ENCODE peak calls at places on chromosomes 1 and 21, in nine cellular contexts. One of them, this sample, is unnamed.

GRCh38 chr1:37076168-37076567 is 41.9 kb upstream of the GRIK3 start:
- DNase-seq in heart left ventricle: no peak
- DNase-seq in H1: no peak
- DNase-seq in ovary: no peak
- DNase-seq in uterus: no peak
- DNase-seq in right lobe of liver: no peak
- DNase-seq in HCT116: no peak
- DNase-seq in breast epithelium: no peak
- DNase-seq in stomach: no peak
- DNase-seq in this sample: no peak

GRCh38 chr1:911875-912739 is 11.6 kb upstream of the SAMD11 start:
- DNase-seq in right lobe of liver: peak
- DNase-seq in HCT116: no peak
- DNase-seq in stomach: no peak
- DNase-seq in breast epithelium: no peak
- DNase-seq in ovary: no peak
- DNase-seq in heart left ventricle: no peak
- DNase-seq in H1: no peak
- DNase-seq in uterus: peak
- DNase-seq in this sample: no peak

GRCh38 chr21:33478858-33479678 is 706 bp downstream of the TMEM50B start:
- DNase-seq in heart left ventricle: peak
- DNase-seq in stomach: peak
- DNase-seq in uterus: peak
- DNase-seq in right lobe of liver: peak
- DNase-seq in H1: no peak
- DNase-seq in HCT116: no peak
- DNase-seq in breast epithelium: no peak
- DNase-seq in ovary: peak
- DNase-seq in this sample: peak

GRCh38 chr1:234733427-234733826 is 123.4 kb upstream of the IRF2BP2 start:
- DNase-seq in H1: no peak
- DNase-seq in stomach: no peak
- DNase-seq in right lobe of liver: no peak
- DNase-seq in HCT116: no peak
- DNase-seq in uterus: no peak
- DNase-seq in ovary: no peak
- DNase-seq in breast epithelium: no peak
- DNase-seq in heart left ventricle: no peak
- DNase-seq in this sample: no peak

GRCh38 chr21:18970416-18970815 is 566.8 kb upstream of the TMPRSS15 start:
- DNase-seq in stomach: no peak
- DNase-seq in H1: no peak
- DNase-seq in heart left ventricle: no peak
- DNase-seq in ovary: no peak
- DNase-seq in uterus: no peak
- DNase-seq in breast epithelium: no peak
- DNase-seq in HCT116: no peak
- DNase-seq in right lobe of liver: no peak
- DNase-seq in this sample: no peak

GRCh38 chr1:214198571-214198970 is 82.4 kb upstream of the SMYD2 start:
- DNase-seq in H1: no peak
- DNase-seq in ovary: no peak
- DNase-seq in right lobe of liver: no peak
- DNase-seq in uterus: no peak
- DNase-seq in stomach: no peak
- DNase-seq in HCT116: no peak
- DNase-seq in heart left ventricle: no peak
- DNase-seq in breast epithelium: no peak
- DNase-seq in this sample: no peak

GRCh38 chr1:85134583-85135455 is 66.0 kb downstream of the SYDE2 start:
- DNase-seq in HCT116: no peak
- DNase-seq in breast epithelium: no peak
- DNase-seq in heart left ventricle: no peak
- DNase-seq in uterus: no peak
- DNase-seq in ovary: no peak
- DNase-seq in right lobe of liver: peak
- DNase-seq in H1: no peak
- DNase-seq in stomach: no peak
- DNase-seq in this sample: peak

GRCh38 chr1:41500781-41501518 is 16.5 kb upstream of the EDN2 start:
- DNase-seq in right lobe of liver: no peak
- DNase-seq in HCT116: no peak
- DNase-seq in stomach: no peak
- DNase-seq in uterus: no peak
- DNase-seq in heart left ventricle: no peak
- DNase-seq in H1: no peak
- DNase-seq in breast epithelium: no peak
- DNase-seq in ovary: no peak
- DNase-seq in this sample: no peak

GRCh38 chr21:43727571-43728466 is 8.9 kb downstream of the PDXK start:
- DNase-seq in stomach: peak
- DNase-seq in H1: no peak
- DNase-seq in heart left ventricle: no peak
- DNase-seq in right lobe of liver: peak
- DNase-seq in breast epithelium: no peak
- DNase-seq in uterus: peak
- DNase-seq in ovary: peak
- DNase-seq in HCT116: no peak
- DNase-seq in this sample: peak

GRCh38 chr21:43731891-43732711 is 13.2 kb downstream of the PDXK start:
- DNase-seq in breast epithelium: no peak
- DNase-seq in right lobe of liver: no peak
- DNase-seq in stomach: no peak
- DNase-seq in HCT116: no peak
- DNase-seq in ovary: peak
- DNase-seq in H1: no peak
- DNase-seq in uterus: no peak
- DNase-seq in heart left ventricle: no peak
- DNase-seq in this sample: no peak

GRCh38 chr21:43731476-43731875 is 12.5 kb downstream of the PDXK start:
- DNase-seq in HCT116: no peak
- DNase-seq in right lobe of liver: peak
- DNase-seq in breast epithelium: no peak
- DNase-seq in stomach: peak
- DNase-seq in ovary: no peak
- DNase-seq in uterus: no peak
- DNase-seq in H1: no peak
- DNase-seq in heart left ventricle: no peak
- DNase-seq in this sample: no peak

GRCh38 chr21:43726686-43727570 is 8.0 kb downstream of the PDXK start:
- DNase-seq in right lobe of liver: no peak
- DNase-seq in heart left ventricle: no peak
- DNase-seq in stomach: no peak
- DNase-seq in uterus: no peak
- DNase-seq in ovary: no peak
- DNase-seq in breast epithelium: no peak
- DNase-seq in HCT116: no peak
- DNase-seq in H1: no peak
- DNase-seq in this sample: no peak

DNA sequence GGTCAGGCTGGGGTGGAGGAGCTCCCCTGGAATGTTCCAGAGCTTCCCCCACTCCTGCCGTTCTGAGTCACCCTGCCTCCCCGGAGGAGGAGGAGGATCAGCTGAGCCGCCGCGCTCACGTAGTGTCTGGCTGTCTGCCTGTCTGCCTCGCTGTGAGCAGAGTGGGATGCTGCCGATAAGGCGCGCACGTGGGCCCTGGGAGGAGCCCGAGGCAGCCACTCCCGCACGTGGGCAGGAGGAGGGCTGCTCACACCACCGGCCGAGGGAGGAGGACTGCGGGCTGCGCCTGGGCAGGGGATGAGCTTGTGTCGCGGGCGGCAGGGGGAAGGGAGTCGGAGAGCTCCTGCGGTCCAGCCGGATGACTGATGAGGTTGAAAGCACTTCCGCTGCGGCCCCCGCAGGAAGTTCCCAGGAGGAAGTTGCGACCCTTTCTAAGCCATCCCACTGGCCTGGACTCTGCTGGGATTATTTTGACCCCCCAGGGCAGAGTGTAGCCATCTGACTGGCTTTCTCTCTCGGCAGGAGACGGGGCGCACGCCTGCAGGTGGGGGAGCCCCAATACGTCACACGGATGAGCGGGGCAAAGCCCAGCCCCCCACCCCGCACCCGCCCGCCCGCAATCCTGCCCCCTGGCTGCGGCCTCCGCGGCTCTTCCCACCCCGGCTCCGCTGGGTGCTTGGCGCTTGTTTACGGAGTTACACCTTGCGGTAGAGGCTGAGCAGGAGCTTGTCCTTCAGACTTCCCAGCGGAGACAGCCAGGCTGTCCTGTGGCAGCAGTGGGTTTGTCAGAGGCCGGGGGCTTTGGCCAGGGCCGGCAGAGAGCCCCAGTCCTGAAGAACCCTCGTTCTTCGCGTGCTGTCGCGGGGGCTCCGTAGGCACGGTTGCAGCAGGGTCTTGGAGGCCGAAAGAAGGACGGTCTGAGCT is 9.8 kb downstream of the PDXK start:
- DNase-seq in HCT116: peak
- DNase-seq in ovary: peak
- DNase-seq in stomach: peak
- DNase-seq in heart left ventricle: peak
- DNase-seq in right lobe of liver: peak
- DNase-seq in uterus: peak
- DNase-seq in breast epithelium: peak
- DNase-seq in H1: peak
- DNase-seq in this sample: peak
- H3K27ac ChIP-seq in HCT116: peak
- H3K27ac ChIP-seq in ovary: peak
- H3K27ac ChIP-seq in stomach: peak
- H3K27ac ChIP-seq in heart left ventricle: peak
- H3K27ac ChIP-seq in right lobe of liver: peak
- H3K27ac ChIP-seq in uterus: peak
- H3K27ac ChIP-seq in breast epithelium: peak
- H3K27ac ChIP-seq in H1: peak
- H3K27ac ChIP-seq in this sample: peak

GRCh38 chr1:177928194-177928593 is 41.7 kb downstream of the SEC16B start:
- DNase-seq in HCT116: no peak
- DNase-seq in right lobe of liver: no peak
- DNase-seq in stomach: no peak
- DNase-seq in H1: no peak
- DNase-seq in ovary: no peak
- DNase-seq in uterus: no peak
- DNase-seq in breast epithelium: no peak
- DNase-seq in heart left ventricle: no peak
- DNase-seq in this sample: no peak
- TF ChIP-seq POLR2A in HCT116: no peak
- TF ChIP-seq POLR2A in right lobe of liver: no peak
- TF ChIP-seq POLR2A in stomach: no peak
- TF ChIP-seq POLR2A in H1: no peak
- TF ChIP-seq POLR2A in ovary: no peak
- TF ChIP-seq POLR2A in uterus: no peak
- TF ChIP-seq POLR2A in breast epithelium: no peak
- TF ChIP-seq POLR2A in heart left ventricle: no peak
- TF ChIP-seq POLR2A in this sample: no peak

GRCh38 chr1:232538943-232539302 is 91.0 kb downstream of the SIPA1L2 start:
- DNase-seq in uterus: no peak
- DNase-seq in ovary: no peak
- DNase-seq in stomach: no peak
- DNase-seq in HCT116: no peak
- DNase-seq in heart left ventricle: no peak
- DNase-seq in right lobe of liver: no peak
- DNase-seq in H1: no peak
- DNase-seq in breast epithelium: no peak
- DNase-seq in this sample: no peak
- H3K27ac ChIP-seq in uterus: no peak
- H3K27ac ChIP-seq in ovary: no peak
- H3K27ac ChIP-seq in stomach: no peak
- H3K27ac ChIP-seq in HCT116: peak
- H3K27ac ChIP-seq in heart left ventricle: no peak
- H3K27ac ChIP-seq in right lobe of liver: no peak
- H3K27ac ChIP-seq in H1: no peak
- H3K27ac ChIP-seq in breast epithelium: no peak
- H3K27ac ChIP-seq in this sample: peak

GRCh38 chr1:157105988-157106812 is 6.6 kb upstream of the ETV3L start:
- DNase-seq in heart left ventricle: peak
- DNase-seq in HCT116: no peak
- DNase-seq in uterus: no peak
- DNase-seq in stomach: peak
- DNase-seq in breast epithelium: no peak
- DNase-seq in ovary: no peak
- DNase-seq in right lobe of liver: no peak
- DNase-seq in H1: no peak
- DNase-seq in this sample: no peak
- TF ChIP-seq POLR2A in heart left ventricle: no peak
- TF ChIP-seq POLR2A in HCT116: no peak
- TF ChIP-seq POLR2A in uterus: no peak
- TF ChIP-seq POLR2A in stomach: no peak
- TF ChIP-seq POLR2A in breast epithelium: no peak
- TF ChIP-seq POLR2A in ovary: no peak
- TF ChIP-seq POLR2A in right lobe of liver: no peak
- TF ChIP-seq POLR2A in H1: no peak
- TF ChIP-seq POLR2A in this sample: no peak

DNA sequence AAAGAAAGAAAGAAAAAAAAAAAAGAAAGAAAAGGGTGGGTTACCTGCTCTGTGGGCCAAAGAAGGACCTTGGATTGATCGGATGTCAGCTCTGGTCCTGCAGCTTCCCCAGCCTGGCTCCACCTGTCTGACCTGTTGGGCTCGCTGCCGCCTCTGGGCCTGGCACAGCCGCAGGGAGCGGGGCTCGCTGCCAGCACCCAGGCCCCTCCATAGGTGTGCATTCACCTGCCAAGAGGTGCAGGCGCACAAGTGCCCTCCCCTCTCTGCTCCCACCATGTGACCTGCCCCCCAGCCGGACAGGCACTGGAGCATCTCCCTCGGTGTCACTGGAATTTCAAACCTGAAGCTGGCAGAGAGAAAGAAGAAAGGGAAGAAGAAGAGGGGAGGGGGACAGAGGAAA is 33.1 kb upstream of the GPR157 start:
- DNase-seq in ovary: no peak
- DNase-seq in uterus: no peak
- DNase-seq in H1: no peak
- DNase-seq in breast epithelium: no peak
- DNase-seq in heart left ventricle: no peak
- DNase-seq in right lobe of liver: no peak
- DNase-seq in HCT116: no peak
- DNase-seq in stomach: peak
- DNase-seq in this sample: peak
- H3K27ac ChIP-seq in ovary: no peak
- H3K27ac ChIP-seq in uterus: peak
- H3K27ac ChIP-seq in H1: no peak
- H3K27ac ChIP-seq in breast epithelium: peak
- H3K27ac ChIP-seq in heart left ventricle: no peak
- H3K27ac ChIP-seq in right lobe of liver: peak
- H3K27ac ChIP-seq in HCT116: no peak
- H3K27ac ChIP-seq in stomach: no peak
- H3K27ac ChIP-seq in this sample: peak

This sample was measured in thyroid gland.